ENCODE peak calls at places on chromosome 17, in five cellular contexts. U is PC-9, S is mammary epithelial cell, K is heart right ventricle, N is neural crest cell. Z is an unnamed sample.

GRCh38 chr17:67993998-67994361 is 2.3 kb downstream of the C17orf58 start:
- DNase-seq in U (no peak), S (no peak), K (no peak), N (no peak), Z (no peak)

GRCh38 chr17:29390856-29391631 is 881 bp downstream of the TAOK1 start:
- DNase-seq in U (peak; percentile 7), S (peak; percentile 32), K (peak; percentile 15), N (peak; percentile 6), Z (peak; percentile 35)

GRCh38 chr17:55275894-55276804 is 11.4 kb downstream of the HLF start:
- DNase-seq in U (no peak), S (peak; percentile 81), K (no peak), N (no peak), Z (no peak)

GRCh38 chr17:71803656-71804284 is 317.1 kb upstream of the SOX9 start:
- DNase-seq in U (no peak), S (no peak), K (no peak), N (no peak), Z (no peak)

GRCh38 chr17:75406222-75406615 is 741 bp upstream of the GRB2 start:
- DNase-seq in U (no peak), S (no peak), K (no peak), N (no peak), Z (no peak)

GRCh38 chr17:49434821-49435581 is 20.3 kb upstream of the PHB1 start:
- DNase-seq in U (peak; percentile 46), S (peak; percentile 39), K (peak; percentile 43), N (peak; percentile 56), Z (no peak)

GRCh38 chr17:34667656-34668055 is 88.3 kb downstream of the TMEM132E start:
- DNase-seq in U (no peak), S (no peak), K (no peak), N (no peak), Z (no peak)

GRCh38 chr17:48139948-48140347 is 32.4 kb downstream of the SNX11 start:
- DNase-seq in U (no peak), S (no peak), K (no peak), N (no peak), Z (no peak)

GRCh38 chr17:4914009-4914408 is 11.1 kb upstream of the CHRNE start:
- DNase-seq in U (no peak), S (no peak), K (no peak), N (no peak), Z (no peak)

GRCh38 chr17:69404398-69404797 is 10.1 kb upstream of the MAP2K6 start:
- DNase-seq in U (no peak), S (no peak), K (no peak), N (no peak), Z (no peak)

GRCh38 chr17:2777242-2777867 is 18.9 kb upstream of the RAP1GAP2 start:
- DNase-seq in U (no peak), S (no peak), K (no peak), N (no peak), Z (no peak)

GRCh38 chr17:67818110-67819002 is 6.9 kb upstream of the BPTF start:
- DNase-seq in U (no peak), S (no peak), K (no peak), N (no peak), Z (no peak)

GRCh38 chr17:18626152-18626870 is 17.9 kb downstream of the TBC1D28 start:
- DNase-seq in U (no peak), S (no peak), K (no peak), N (no peak), Z (no peak)

GRCh38 chr17:3533752-3534151 is 23.9 kb downstream of the TRPV3 start:
- DNase-seq in U (no peak), S (no peak), K (no peak), N (no peak), Z (no peak)

GRCh38 chr17:30344283-30345088 is 10.6 kb upstream of the TMIGD1 start:
- DNase-seq in U (peak; percentile 68), S (peak; percentile 32), K (peak; percentile 56), N (no peak), Z (peak; percentile 49)

GRCh38 chr17:970388-970768 is 9.2 kb downstream of the NXN start:
- DNase-seq in U (no peak), S (no peak), K (no peak), N (no peak), Z (no peak)

GRCh38 chr17:9050801-9051401 is 29.6 kb downstream of the NTN1 start:
- DNase-seq in U (peak; percentile 90), S (peak; percentile 86), K (no peak), N (no peak), Z (no peak)

GRCh38 chr17:66107731-66108130 is 84.2 kb downstream of the CEP112 start:
- DNase-seq in U (no peak), S (no peak), K (no peak), N (no peak), Z (no peak)

GRCh38 chr17:3030096-3030495 is 33.3 kb downstream of the OR1D5 start:
- DNase-seq in U (no peak), S (no peak), K (peak; percentile 35), N (no peak), Z (no peak)

GRCh38 chr17:53844476-53845107 is 21.9 kb downstream of the KIF2B start:
- DNase-seq in U (no peak), S (no peak), K (no peak), N (no peak), Z (peak; percentile 37)

GRCh38 chr17:68346448-68346847 is 55.2 kb downstream of the ARSG start:
- DNase-seq in U (no peak), S (no peak), K (no peak), N (no peak), Z (peak; percentile 88)

GRCh38 chr17:72338847-72339790 is 218.3 kb downstream of the SOX9 start:
- DNase-seq in U (peak; percentile 81), S (peak; percentile 78), K (peak; percentile 45), N (no peak), Z (no peak)

GRCh38 chr17:50772251-50772650 is 4.9 kb upstream of the ANKRD40CL start:
- DNase-seq in U (no peak), S (no peak), K (no peak), N (no peak), Z (no peak)

GRCh38 chr17:40726919-40727318 is 23.4 kb upstream of the KRT24 start:
- DNase-seq in U (no peak), S (no peak), K (no peak), N (no peak), Z (no peak)

GRCh38 chr17:21005803-21006202 is 37.0 kb downstream of the USP22 start:
- DNase-seq in U (no peak), S (no peak), K (no peak), N (no peak), Z (no peak)

GRCh38 chr17:27493088-27493487 is 36.8 kb downstream of the KSR1 start:
- DNase-seq in U (no peak), S (no peak), K (no peak), N (no peak), Z (no peak)

GRCh38 chr17:236641-237405 is 55.4 kb upstream of the DOC2B start:
- DNase-seq in U (no peak), S (no peak), K (no peak), N (no peak), Z (peak; percentile 59)

GRCh38 chr17:35900280-35900679 is 20.1 kb upstream of the CCL5 start:
- DNase-seq in U (no peak), S (no peak), K (no peak), N (no peak), Z (no peak)

GRCh38 chr17:64007838-64008282 is 9.7 kb downstream of the PRR29 start:
- DNase-seq in U (no peak), S (no peak), K (no peak), N (no peak), Z (no peak)

DNA sequence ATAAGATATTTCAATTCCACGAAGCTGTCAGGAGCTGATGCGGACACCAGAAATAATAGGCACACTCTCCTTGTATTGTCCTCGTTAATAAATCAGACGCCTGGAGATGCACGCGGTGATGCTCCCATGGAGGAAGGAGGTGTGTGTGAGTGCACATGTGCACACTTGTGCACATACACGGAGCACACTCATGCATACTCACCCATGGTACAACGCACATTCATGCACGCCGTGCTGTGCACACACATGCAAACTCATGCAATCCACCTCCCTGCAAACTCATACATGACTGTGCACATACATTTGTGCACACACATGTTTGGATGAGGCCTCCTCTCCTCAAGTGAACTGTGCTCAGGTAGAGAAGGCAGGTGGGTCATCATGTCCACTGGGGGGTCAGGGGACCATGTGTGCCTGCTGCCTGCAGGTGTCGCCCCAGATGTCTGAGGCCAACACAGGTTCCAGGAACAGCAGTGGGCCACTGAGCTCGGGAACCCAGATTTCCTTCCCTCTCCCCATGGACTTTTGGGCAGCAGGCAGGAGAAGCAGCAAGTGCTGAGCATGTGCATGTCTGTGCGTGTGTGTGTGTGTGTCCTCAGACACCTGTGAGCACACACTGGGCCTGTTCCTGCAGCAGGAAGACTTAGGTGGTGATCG is 165.3 kb downstream of the SDK2 start:
- DNase-seq in U (no peak), S (no peak), K (no peak), N (no peak), Z (no peak)
- TF ChIP-seq CTCF in U (peak; percentile 47), S (no peak), K (no peak), N (no peak), Z (no peak)

DNA sequence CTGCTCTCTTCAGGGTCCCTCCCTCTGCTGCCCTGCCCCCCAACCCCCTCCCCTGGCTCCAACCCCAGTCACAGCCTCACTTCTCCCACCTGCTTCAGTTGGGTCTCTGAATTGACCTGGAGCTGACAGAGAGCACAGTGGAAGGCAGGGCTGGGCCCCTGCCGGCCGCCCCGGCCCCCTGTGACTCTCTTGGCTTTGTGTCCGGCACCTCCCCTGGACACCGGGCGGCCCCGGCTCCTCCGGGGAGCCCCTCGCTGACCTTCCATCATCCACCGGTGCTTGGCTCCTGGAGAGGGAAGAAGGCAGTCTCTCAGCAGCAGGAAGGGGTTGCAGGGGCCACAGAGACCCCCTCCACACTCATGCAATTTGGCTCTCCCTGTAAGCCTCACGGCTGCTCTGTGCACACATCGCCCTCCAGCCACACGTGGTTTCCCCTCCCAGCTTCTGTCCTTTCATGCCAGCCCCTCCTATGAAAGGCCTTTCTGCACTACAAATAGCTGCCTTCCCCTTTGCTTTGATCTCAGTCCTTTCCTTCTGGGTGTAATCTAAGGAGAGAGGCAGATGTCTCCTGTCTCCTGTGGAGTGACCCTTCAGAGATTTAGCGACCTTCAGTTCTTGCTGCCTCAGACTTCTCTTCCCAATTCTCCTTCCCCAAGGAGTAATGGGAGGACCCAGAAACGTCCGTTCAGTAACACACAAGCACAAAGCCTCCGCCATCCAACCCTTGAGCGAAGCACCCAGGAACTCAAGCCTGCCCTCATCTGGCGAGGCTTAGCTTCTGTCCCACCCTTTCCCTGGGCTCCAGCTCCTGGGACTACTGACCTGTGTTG is 8.3 kb downstream of the NKIRAS2 start:
- DNase-seq in U (no peak), S (no peak), K (no peak), N (no peak), Z (no peak)
- TF ChIP-seq CTCF in U (no peak), S (no peak), K (no peak), N (peak; percentile 29), Z (no peak)

GRCh38 chr17:82105882-82106696 is 8.1 kb upstream of the FASN start:
- DNase-seq in U (peak; percentile 97), S (peak; percentile 81), K (peak; percentile 35), N (peak; percentile 51), Z (peak; percentile 91)
- TF ChIP-seq CTCF in U (peak; percentile 53), S (no peak), K (no peak), N (peak; percentile 56), Z (peak; percentile 54)

GRCh38 chr17:82825540-82826124 is 14.2 kb downstream of the ZNF750 start:
- DNase-seq in U (no peak), S (no peak), K (no peak), N (no peak), Z (no peak)

GRCh38 chr17:82822281-82822680 is 17.5 kb downstream of the ZNF750 start:
- DNase-seq in U (no peak), S (no peak), K (no peak), N (no peak), Z (peak; percentile 22)

GRCh38 chr17:82821554-82821953 is 18.3 kb downstream of the ZNF750 start:
- DNase-seq in U (no peak), S (no peak), K (no peak), N (no peak), Z (no peak)

GRCh38 chr17:82820278-82821251 is 19.3 kb downstream of the ZNF750 start:
- DNase-seq in U (no peak), S (no peak), K (no peak), N (no peak), Z (peak; percentile 16)

GRCh38 chr17:82823004-82823403 is 16.8 kb downstream of the ZNF750 start:
- DNase-seq in U (no peak), S (no peak), K (no peak), N (no peak), Z (peak; percentile 57)
- TF ChIP-seq CTCF in U (no peak), S (no peak), K (no peak), N (peak; percentile 22), Z (no peak)